ENCODE peak calls at places on chromosomes 2 and 18, in eight cellular contexts. L is WERI-Rb-1, Y is neuronal stem cell, K is esophagus squamous epithelium, E is body of pancreas, N is colonic mucosa, D is kidney epithelial cell, J is aorta. Q is an unnamed sample.

GRCh38 chr18:37684590-37684989 is 119.0 kb upstream of the CELF4 start:
- DNase-seq in L (no peak), Y (no peak), K (no peak), E (no peak), N (no peak), D (no peak), J (no peak), Q (no peak)

GRCh38 chr2:237614151-237614720 is 13.2 kb upstream of the LRRFIP1 start:
- DNase-seq in L (no peak), Y (no peak), K (no peak), E (peak; percentile 58), N (no peak), D (peak; percentile 76), J (no peak), Q (no peak)

GRCh38 chr2:1995987-1996386 is 251.7 kb upstream of the PXDN start:
- DNase-seq in L (no peak), Y (no peak), K (no peak), E (no peak), N (no peak), D (peak; percentile 16), J (no peak), Q (no peak)

GRCh38 chr2:232146294-232146693 is 184.8 kb downstream of the DIS3L2 start:
- DNase-seq in L (no peak), Y (no peak), K (no peak), E (no peak), N (no peak), D (no peak), J (no peak), Q (no peak)

GRCh38 chr2:229176136-229176535 is 95.0 kb downstream of the PID1 start:
- DNase-seq in L (no peak), Y (no peak), K (no peak), E (no peak), N (no peak), D (no peak), J (no peak), Q (no peak)

GRCh38 chr18:48472610-48473009 is 63.4 kb upstream of the ZBTB7C start:
- DNase-seq in L (no peak), Y (no peak), K (no peak), E (no peak), N (no peak), D (no peak), J (no peak), Q (no peak)

GRCh38 chr2:3618367-3618766 is 23.5 kb downstream of the COLEC11 start:
- DNase-seq in L (no peak), Y (no peak), K (no peak), E (no peak), N (no peak), D (no peak), J (no peak), Q (no peak)

GRCh38 chr2:217555075-217555876 is 447.5 kb downstream of the TNS1 start:
- DNase-seq in L (no peak), Y (no peak), K (no peak), E (no peak), N (no peak), D (no peak), J (no peak), Q (no peak)

GRCh38 chr2:219252084-219252483 is 959 bp upstream of the TUBA4B start:
- DNase-seq in L (no peak), Y (no peak), K (no peak), E (peak; percentile 30), N (peak; percentile 43), D (no peak), J (no peak), Q (no peak)

GRCh38 chr18:75276813-75277628 is 66.4 kb downstream of the TSHZ1 start:
- DNase-seq in L (no peak), Y (no peak), K (no peak), E (no peak), N (no peak), D (no peak), J (no peak), Q (no peak)

GRCh38 chr2:17539993-17540812 is at the start of gene VSNL1:
- DNase-seq in L (peak; percentile 97), Y (peak; percentile 93), K (no peak), E (peak; percentile 92), N (peak; percentile 86), D (peak; percentile 49), J (peak; percentile 71), Q (peak; percentile 76)

GRCh38 chr2:84904717-84905174 is 710 bp upstream of the TMSB10 start:
- DNase-seq in L (peak; percentile 67), Y (no peak), K (peak; percentile 13), E (peak; percentile 79), N (peak; percentile 88), D (no peak), J (peak; percentile 90), Q (no peak)

GRCh38 chr2:101732773-101733256 is 35.3 kb downstream of the MAP4K4 start:
- DNase-seq in L (no peak), Y (no peak), K (no peak), E (no peak), N (no peak), D (no peak), J (no peak), Q (no peak)

GRCh38 chr2:15555839-15556238 is 5.3 kb downstream of the NBAS start:
- DNase-seq in L (no peak), Y (no peak), K (no peak), E (no peak), N (no peak), D (no peak), J (no peak), Q (no peak)

GRCh38 chr2:181364492-181365175 is 92.6 kb upstream of the ITGA4 start:
- DNase-seq in L (no peak), Y (no peak), K (no peak), E (no peak), N (no peak), D (no peak), J (no peak), Q (no peak)

GRCh38 chr18:41543815-41544214 is 411.2 kb upstream of the PIK3C3 start:
- DNase-seq in L (no peak), Y (no peak), K (no peak), E (no peak), N (no peak), D (no peak), J (no peak), Q (no peak)

GRCh38 chr2:169480079-169480465 is 778 bp downstream of the BBS5 start:
- DNase-seq in L (no peak), Y (no peak), K (no peak), E (no peak), N (no peak), D (no peak), J (no peak), Q (no peak)
- H3K4me3 ChIP-seq in L (peak overlapping the region; percentile 87), Y (peak overlapping the region; percentile 84), K (peak overlapping the region; percentile 92), E (peak overlapping the region; percentile 60), N (peak overlapping the region; percentile 60), D (peak overlapping the region; percentile 60), J (peak overlapping the region; percentile 79), Q (peak overlapping the region; percentile 63)

GRCh38 chr18:808086-808485 is 4.0 kb downstream of the YES1 start:
- DNase-seq in L (no peak), Y (no peak), K (no peak), E (no peak), N (no peak), D (no peak), J (no peak), Q (no peak)

GRCh38 chr18:811192-812122 is 585 bp downstream of the YES1 start:
- DNase-seq in L (no peak), Y (peak; percentile 60), K (no peak), E (peak; percentile 29), N (peak; percentile 65), D (no peak), J (peak; percentile 57), Q (no peak)

GRCh38 chr18:812123-812672 is at the start of gene YES1:
- DNase-seq in L (peak; percentile 89), Y (peak; percentile 86), K (peak; percentile 3), E (peak; percentile 85), N (peak; percentile 82), D (no peak), J (peak; percentile 85), Q (no peak)

GRCh38 chr18:808502-808901 is 3.5 kb downstream of the YES1 start:
- DNase-seq in L (no peak), Y (no peak), K (no peak), E (no peak), N (no peak), D (no peak), J (no peak), Q (no peak)

DNA sequence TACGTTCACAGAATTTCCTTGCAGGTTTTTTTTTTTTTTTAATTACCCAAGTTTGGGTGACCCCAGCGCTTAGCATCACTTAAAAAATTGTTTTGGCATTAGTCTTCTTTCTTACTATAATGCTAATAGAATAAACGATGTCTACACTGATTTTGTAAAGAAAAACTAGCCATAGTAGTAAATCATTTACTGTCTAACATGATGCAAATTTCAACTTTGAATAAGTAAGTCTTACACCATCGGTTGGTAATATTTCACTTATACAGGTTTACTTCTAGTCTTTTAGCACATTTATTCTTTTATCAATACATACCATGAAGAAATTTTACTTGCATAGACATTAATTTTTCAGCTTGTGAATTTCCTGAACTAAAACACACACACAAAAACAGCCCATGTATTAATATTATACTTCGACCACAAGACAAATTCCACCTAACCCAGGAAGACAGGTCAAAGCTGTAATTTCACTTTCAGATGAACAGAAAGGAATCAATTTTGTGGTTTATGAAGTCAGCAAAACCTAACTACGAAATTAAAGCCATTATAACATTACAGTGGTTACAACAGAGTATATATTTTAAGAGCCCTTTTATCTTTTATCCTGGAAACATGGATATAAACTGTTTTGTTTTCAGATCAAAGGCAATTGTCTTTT is 1.9 kb downstream of the YES1 start:
- DNase-seq in L (no peak), Y (no peak), K (no peak), E (no peak), N (no peak), D (no peak), J (no peak), Q (no peak)
- H3K4me3 ChIP-seq in L (no peak overlapping the region), Y (no peak overlapping the region), K (peak overlapping the region; percentile 86), E (no peak overlapping the region), N (no peak overlapping the region), D (peak overlapping the region; percentile 19), J (no peak overlapping the region), Q (peak overlapping the region; percentile 98)

DNA sequence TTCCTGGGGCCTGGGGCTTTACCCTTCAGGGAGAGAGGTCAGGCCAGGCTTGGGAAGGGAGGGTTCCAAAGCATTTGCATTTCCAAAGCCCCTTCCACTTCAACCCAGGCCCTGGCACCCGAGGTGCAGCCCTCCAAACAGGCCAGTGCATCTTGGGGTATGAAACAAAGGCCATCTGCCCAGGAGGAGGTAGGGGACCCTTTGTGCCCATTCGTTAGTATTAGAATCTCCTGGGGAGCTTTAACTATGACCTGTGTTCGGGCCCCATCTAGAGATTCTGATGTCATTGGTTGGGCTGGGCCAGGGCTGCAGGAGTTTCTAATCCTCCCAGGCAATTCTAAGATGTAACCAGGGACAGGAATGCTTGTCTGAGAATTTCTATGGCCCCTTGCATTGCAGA is 73.6 kb downstream of the CIB4 start:
- DNase-seq in L (no peak), Y (no peak), K (no peak), E (no peak), N (no peak), D (no peak), J (peak; percentile 12), Q (no peak)
- H3K4me3 ChIP-seq in L (no peak overlapping the region), Y (no peak overlapping the region), K (no peak overlapping the region), E (no peak overlapping the region), N (no peak overlapping the region), D (no peak overlapping the region), J (no peak overlapping the region), Q (no peak overlapping the region)

GRCh38 chr18:65477450-65477849 is 273.4 kb upstream of the CDH7 start:
- DNase-seq in L (no peak), Y (no peak), K (no peak), E (no peak), N (no peak), D (no peak), J (no peak), Q (no peak)
- H3K4me3 ChIP-seq in L (no peak overlapping the region), Y (no peak overlapping the region), K (no peak overlapping the region), E (no peak overlapping the region), N (no peak overlapping the region), D (no peak overlapping the region), J (no peak overlapping the region), Q (no peak overlapping the region)

GRCh38 chr2:40746150-40746549 is 294.3 kb upstream of the SLC8A1 start:
- DNase-seq in L (no peak), Y (no peak), K (no peak), E (peak; percentile 57), N (no peak), D (no peak), J (no peak), Q (no peak)
- H3K4me3 ChIP-seq in L (no peak overlapping the region), Y (no peak overlapping the region), K (no peak overlapping the region), E (no peak overlapping the region), N (no peak overlapping the region), D (no peak overlapping the region), J (no peak overlapping the region), Q (no peak overlapping the region)

Q was measured in keratinocyte.